ENCODE peak calls at places on chromosome 1, in six cellular contexts. D, G, U, E, S and M are unnamed samples.
A peak's percentile ranks its signal among the peaks of the same experiment; 100 is the strongest.

GRCh38 chr1:56494306-56494705 is 85.1 kb downstream of the PLPP3 start:
- DNase-seq in D (no peak), G (no peak), U (peak; percentile 32), E (no peak), S (no peak), M (no peak)

GRCh38 chr1:42943166-42943565 is 15.5 kb downstream of the SLC2A1 start:
- DNase-seq in D (no peak), G (peak; percentile 77), U (no peak), E (peak; percentile 68), S (no peak), M (no peak)

GRCh38 chr1:99552215-99552614 is 93.7 kb upstream of the PALMD start:
- DNase-seq in D (no peak), G (no peak), U (no peak), E (no peak), S (no peak), M (no peak)

GRCh38 chr1:178686407-178686806 is 38.6 kb upstream of the RALGPS2 start:
- DNase-seq in D (no peak), G (no peak), U (no peak), E (no peak), S (no peak), M (no peak)

GRCh38 chr1:100736766-100737165 is 17.2 kb downstream of the VCAM1 start:
- DNase-seq in D (no peak), G (no peak), U (no peak), E (no peak), S (no peak), M (peak; percentile 18)

GRCh38 chr1:75338974-75339483 is 204.8 kb downstream of the LHX8 start:
- DNase-seq in D (no peak), G (no peak), U (no peak), E (no peak), S (no peak), M (no peak)

GRCh38 chr1:51948491-51948915 is 42.0 kb downstream of the RAB3B start:
- DNase-seq in D (no peak), G (no peak), U (no peak), E (no peak), S (no peak), M (no peak)

GRCh38 chr1:183584155-183584554 is 6.1 kb downstream of the NCF2 start:
- DNase-seq in D (no peak), G (no peak), U (no peak), E (no peak), S (no peak), M (no peak)

GRCh38 chr1:228979774-228980173 is 244.5 kb downstream of the RHOU start:
- DNase-seq in D (no peak), G (no peak), U (no peak), E (no peak), S (no peak), M (no peak)

GRCh38 chr1:246705368-246705767 is 18.8 kb upstream of the SCCPDH start:
- DNase-seq in D (no peak), G (no peak), U (no peak), E (no peak), S (no peak), M (peak; percentile 79)

GRCh38 chr1:6359568-6360496 is 33.7 kb downstream of the ACOT7 start:
- DNase-seq in D (peak; percentile 80), G (peak; percentile 85), U (peak; percentile 53), E (no peak), S (peak; percentile 73), M (peak; percentile 47)

GRCh38 chr1:178055093-178055492 is 38.8 kb upstream of the RASAL2 start:
- DNase-seq in D (no peak), G (peak; percentile 72), U (peak; percentile 57), E (no peak), S (no peak), M (no peak)

DNA sequence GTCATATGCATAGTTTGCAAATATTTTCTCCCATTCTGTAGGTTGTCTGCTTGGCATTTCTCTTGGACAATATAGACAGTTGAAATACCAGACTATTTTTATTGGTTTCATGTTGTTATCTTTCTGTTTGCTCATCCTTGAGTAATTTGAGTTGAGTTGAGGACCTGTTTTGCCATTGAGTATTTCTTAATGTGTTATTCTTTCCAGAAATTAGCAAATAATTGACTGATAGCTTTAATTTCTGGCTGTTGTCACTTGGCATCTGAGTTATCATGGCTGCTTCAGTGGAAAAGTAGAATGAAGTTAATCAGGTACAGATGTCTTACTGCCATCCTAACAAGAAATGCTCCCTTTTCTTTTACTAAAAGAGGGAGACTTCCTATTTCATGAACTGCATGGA is 264.8 kb upstream of the DUSP10 start:
- DNase-seq in D (no peak), G (no peak), U (no peak), E (no peak), S (no peak), M (no peak)
- H3K27ac ChIP-seq in D (no peak overlapping the region), G (no peak overlapping the region), U (no peak overlapping the region), E (no peak overlapping the region), S (no peak overlapping the region), M (no peak overlapping the region)

DNA sequence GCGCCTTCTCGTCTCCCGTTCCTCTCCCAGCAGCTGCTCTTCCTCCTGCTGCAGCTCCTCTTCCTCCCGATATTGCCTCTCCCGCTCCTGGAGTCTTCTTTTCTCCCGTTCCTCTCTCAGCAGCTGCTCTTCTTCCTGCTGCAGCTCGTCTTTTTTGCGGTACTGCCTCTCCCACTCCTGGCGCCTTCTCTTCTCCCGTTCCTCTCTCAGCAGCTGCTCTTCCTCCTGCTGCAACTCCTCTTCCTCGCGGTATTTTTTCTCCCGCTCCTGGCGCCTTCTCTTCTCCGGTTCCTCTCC is 5.3 kb downstream of the TCHH start:
- DNase-seq in D (no peak), G (no peak), U (no peak), E (no peak), S (no peak), M (no peak)
- H3K9me3 ChIP-seq in D (peaks cover 12% of the 10 kb centered on the region), G (peaks cover 7% of the 10 kb centered on the region), U (no peaks in the 10 kb centered on the region), E (no peaks in the 10 kb centered on the region), S (no peaks in the 10 kb centered on the region), M (peaks cover 33% of the 10 kb centered on the region)

GRCh38 chr1:12078575-12078937 is 15.5 kb downstream of the TNFRSF8 start:
- DNase-seq in D (no peak), G (no peak), U (no peak), E (no peak), S (no peak), M (no peak)

GRCh38 chr1:12075195-12076114 is 12.4 kb downstream of the TNFRSF8 start:
- DNase-seq in D (peak; percentile 90), G (no peak), U (no peak), E (no peak), S (peak; percentile 88), M (peak; percentile 76)

GRCh38 chr1:12078938-12079861 is 16.1 kb downstream of the TNFRSF8 start:
- DNase-seq in D (peak; percentile 62), G (no peak), U (peak; percentile 75), E (peak; percentile 27), S (peak; percentile 33), M (peak; percentile 13)

GRCh38 chr1:12073796-12074195 is 10.7 kb downstream of the TNFRSF8 start:
- DNase-seq in D (no peak), G (no peak), U (no peak), E (no peak), S (no peak), M (no peak)

DNA sequence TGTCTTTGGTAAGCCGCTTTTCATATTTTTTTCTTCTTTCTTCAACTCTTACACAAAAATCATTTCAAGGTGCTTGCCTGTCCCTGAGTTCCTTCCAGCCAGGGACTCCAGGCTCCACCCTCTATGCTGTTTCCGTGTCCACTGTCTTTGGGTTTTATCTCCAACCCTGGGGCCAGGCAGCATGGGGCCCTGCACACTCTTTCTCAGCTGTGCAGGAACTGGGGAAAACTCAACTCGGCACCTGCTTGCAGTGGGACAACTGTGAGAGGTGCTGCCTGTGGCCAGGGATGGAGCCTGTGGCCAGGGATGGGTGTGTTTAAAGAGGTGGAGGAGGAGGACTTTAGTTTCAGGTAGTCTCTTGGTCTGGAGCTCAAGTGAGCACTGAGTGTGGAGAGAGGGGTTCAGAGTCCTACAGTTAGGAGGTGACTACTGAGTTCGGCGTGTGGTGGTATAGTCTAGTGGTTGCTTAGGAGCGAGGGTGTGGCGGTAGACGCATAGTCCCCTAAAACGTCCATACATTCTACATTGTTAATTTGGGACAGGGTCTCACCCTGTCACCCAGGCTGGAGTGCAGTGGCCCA is 13.4 kb downstream of the TNFRSF8 start:
- DNase-seq in D (no peak), G (no peak), U (no peak), E (no peak), S (no peak), M (no peak)
- H3K27ac ChIP-seq in D (no peak overlapping the region), G (no peak overlapping the region), U (no peak overlapping the region), E (no peak overlapping the region), S (peak overlapping the region; percentile 79), M (no peak overlapping the region)

GRCh38 chr1:2956571-2956970 is 64.7 kb upstream of the ACTRT2 start:
- DNase-seq in D (no peak), G (no peak), U (no peak), E (no peak), S (no peak), M (no peak)
- H3K9me3 ChIP-seq in D (peaks cover 3% of the 10 kb centered on the region), G (peaks cover 26% of the 10 kb centered on the region), U (peaks cover 35% of the 10 kb centered on the region), E (peaks cover 9% of the 10 kb centered on the region), S (no peaks in the 10 kb centered on the region), M (peaks cover 57% of the 10 kb centered on the region)

DNA sequence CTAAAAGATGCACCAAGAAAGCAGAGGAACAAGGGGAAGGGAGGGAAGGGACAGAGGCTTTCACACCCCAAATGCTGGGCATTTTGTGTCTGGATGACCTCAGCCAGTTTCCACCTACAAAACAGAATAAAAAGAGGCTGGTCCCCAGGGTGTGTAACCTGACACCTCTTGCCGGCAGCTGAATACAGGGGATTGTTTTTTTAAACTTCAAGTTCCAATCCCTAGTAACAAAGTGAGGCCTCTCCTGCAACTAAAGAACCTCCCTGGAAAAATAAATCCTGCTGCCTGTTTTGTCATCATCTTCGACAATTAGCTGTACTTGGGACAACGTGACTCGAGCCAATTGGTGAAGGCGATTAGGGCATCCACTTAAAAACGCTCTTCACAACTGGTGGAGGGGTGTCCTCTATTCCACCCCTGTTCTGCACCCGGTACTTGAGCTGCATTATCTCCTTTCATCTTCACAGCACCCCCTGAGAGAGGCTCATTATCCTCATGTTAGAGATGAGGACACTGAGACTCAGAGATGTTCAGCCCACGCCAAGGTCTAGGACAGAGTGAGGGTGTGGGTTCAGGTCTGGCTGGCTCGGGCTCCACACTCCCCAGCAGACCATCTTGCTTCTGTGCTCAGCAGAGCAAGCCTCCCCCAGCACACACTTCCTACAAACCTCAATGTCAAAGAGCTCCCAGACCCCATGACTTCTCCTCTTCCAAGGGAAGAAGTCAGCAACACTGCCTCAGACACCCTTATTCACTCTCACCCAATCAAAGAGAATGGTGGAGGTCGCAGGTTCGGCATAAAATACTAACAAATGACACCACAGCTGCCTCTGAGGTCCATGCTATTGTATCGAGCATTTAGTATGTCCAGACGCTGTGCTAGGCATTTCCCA is 15.2 kb downstream of the ITPKB start:
- DNase-seq in D (peak; percentile 53), G (no peak), U (peak; percentile 77), E (no peak), S (peak; percentile 80), M (no peak)
- H3K27ac ChIP-seq in D (peak overlapping the region; percentile 31), G (no peak overlapping the region), U (no peak overlapping the region), E (no peak overlapping the region), S (peak overlapping the region; percentile 98), M (peak overlapping the region; percentile 11)